ENCODE peak calls at places on chromosomes 7 and 10, in six cellular contexts. C, Y, V, Q, Z and D are unnamed samples.

GRCh38 chr10:103851261-103851660 is 4.1 kb downstream of the SH3PXD2A start:
- DNase-seq in Z (no peak), Q (no peak), V (no peak), C (no peak), Y (no peak), D (no peak)

GRCh38 chr10:109902992-109903947 is 20.0 kb downstream of the XPNPEP1 start:
- DNase-seq in C (peak; percentile 37), Q (no peak), Y (no peak), Z (peak; percentile 60), V (peak; percentile 60), D (peak; percentile 45)

GRCh38 chr10:129963831-129964501 is at the start of gene EBF3:
- DNase-seq in V (peak; percentile 63), Q (peak; percentile 92), Y (no peak), Z (peak; percentile 65), C (peak; percentile 75), D (no peak)

GRCh38 chr10:4981722-4982471 is 18.7 kb downstream of the AKR1C1 start:
- DNase-seq in Z (peak; percentile 69), V (peak; percentile 74), C (peak; percentile 12), Y (no peak), Q (no peak), D (peak; percentile 70)

GRCh38 chr10:44569193-44570091 is 184.5 kb upstream of the CXCL12 start:
- DNase-seq in V (peak; percentile 88), C (peak; percentile 96), Q (peak; percentile 83), Z (peak; percentile 88), Y (no peak), D (no peak)

GRCh38 chr7:51079494-51079893 is 237.1 kb downstream of the COBL start:
- DNase-seq in Q (no peak), C (no peak), V (no peak), Y (no peak), Z (no peak), D (peak; percentile 28)

GRCh38 chr7:153675141-153675540 is 377.1 kb upstream of the DPP6 start:
- DNase-seq in Z (no peak), Y (no peak), Q (no peak), V (no peak), C (no peak), D (no peak)

GRCh38 chr10:43258032-43258921 is 8.6 kb downstream of the RASGEF1A start:
- DNase-seq in Z (no peak), Q (no peak), C (no peak), V (no peak), Y (no peak), D (no peak)

GRCh38 chr10:103781329-103782061 is 73.9 kb downstream of the SH3PXD2A start:
- DNase-seq in Z (peak; percentile 99), Q (peak; percentile 30), V (peak; percentile 26), Y (peak; percentile 68), C (peak; percentile 99), D (peak; percentile 98)

GRCh38 chr7:64834989-64835388 is 40.8 kb downstream of the ZNF138 start:
- DNase-seq in Y (no peak), V (no peak), Z (no peak), Q (no peak), C (no peak), D (no peak)

GRCh38 chr7:146902728-146903127 is 786.1 kb downstream of the CNTNAP2 start:
- DNase-seq in Y (no peak), C (no peak), Z (no peak), Q (no peak), V (no peak), D (no peak)

GRCh38 chr7:16839646-16840045 is 34.8 kb upstream of the AGR2 start:
- DNase-seq in Z (no peak), Q (no peak), Y (no peak), V (peak; percentile 9), C (peak; percentile 67), D (no peak)

GRCh38 chr10:116694253-116694926 is 48.0 kb downstream of the HSPA12A start:
- DNase-seq in V (peak; percentile 9), Q (no peak), Y (no peak), Z (no peak), C (no peak), D (no peak)

GRCh38 chr10:70930251-70931000 is 42.1 kb upstream of the PCBD1 start:
- DNase-seq in C (no peak), V (no peak), Z (no peak), Q (no peak), Y (no peak), D (no peak)

GRCh38 chr7:119482209-119482608 is 790.8 kb upstream of the KCND2 start:
- DNase-seq in Y (peak; percentile 7), C (no peak), Z (peak; percentile 25), V (peak; percentile 7), Q (no peak), D (peak; percentile 23)

GRCh38 chr10:114867365-114867764 is 45.8 kb downstream of the FHIP2A start:
- DNase-seq in V (no peak), Y (no peak), Q (no peak), Z (no peak), C (no peak), D (no peak)

GRCh38 chr7:43242628-43243255 is 130.3 kb downstream of the HECW1 start:
- DNase-seq in Z (peak; percentile 17), C (no peak), Q (no peak), Y (no peak), V (peak; percentile 18), D (no peak)

GRCh38 chr10:33143160-33143728 is 185.2 kb upstream of the ITGB1 start:
- DNase-seq in Q (no peak), V (peak; percentile 86), C (peak; percentile 83), Z (peak; percentile 92), Y (peak; percentile 48), D (peak; percentile 91)

GRCh38 chr10:61452655-61453641 is at the start of gene TMEM26:
- DNase-seq in Q (peak; percentile 92), Y (peak; percentile 31), Z (peak; percentile 38), C (peak; percentile 30), V (peak; percentile 46), D (no peak)

DNA sequence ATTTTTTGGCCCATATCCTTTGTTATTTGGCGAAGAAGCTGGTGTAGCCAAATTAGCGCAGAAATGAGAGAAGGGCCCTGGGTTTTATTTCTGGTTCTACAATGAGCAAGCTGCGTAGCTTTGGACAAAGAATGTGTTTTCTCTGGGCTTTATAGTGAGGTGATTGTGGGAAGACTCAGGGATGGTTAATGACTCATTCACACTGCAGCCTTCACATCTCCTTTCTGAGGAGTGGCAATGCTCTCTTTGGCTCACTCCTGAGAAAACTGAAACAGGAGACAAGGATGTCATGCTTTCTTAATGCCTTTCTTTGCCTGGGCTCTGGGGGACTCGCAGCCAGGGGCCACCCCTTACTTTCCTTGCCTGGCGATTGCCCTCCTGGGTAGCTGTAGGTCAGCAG is 271.0 kb upstream of the PODXL start:
- DNase-seq in V (no peak), C (no peak), Y (no peak), Q (no peak), Z (no peak), D (no peak)
- H3K4me3 ChIP-seq in V (no peak overlapping the region), C (no peak overlapping the region), Y (no peak overlapping the region), Q (no peak overlapping the region), Z (no peak overlapping the region), D (no peak overlapping the region)

GRCh38 chr7:87325576-87326370 is 19.7 kb upstream of the CROT start:
- DNase-seq in V (no peak), Q (no peak), C (no peak), Z (no peak), Y (no peak), D (no peak)
- TF ChIP-seq CTCF in V (peak; percentile 28), Q (no peak), C (no peak), Z (no peak), Y (no peak), D (no peak)

GRCh38 chr7:151631968-151632749 is 112.5 kb upstream of the RHEB start:
- DNase-seq in V (peak; percentile 85), C (peak; percentile 80), Q (peak; percentile 95), Y (peak; percentile 49), Z (peak; percentile 61), D (peak; percentile 37)

GRCh38 chr7:151630349-151630748 is 110.7 kb upstream of the RHEB start:
- DNase-seq in Y (no peak), V (no peak), C (no peak), Z (no peak), Q (no peak), D (no peak)

GRCh38 chr7:151628846-151629604 is 109.3 kb upstream of the RHEB start:
- DNase-seq in C (no peak), Q (no peak), Y (no peak), V (no peak), Z (no peak), D (no peak)

GRCh38 chr7:151631149-151631967 is 111.7 kb upstream of the RHEB start:
- DNase-seq in C (no peak), Y (peak; percentile 32), Z (no peak), Q (no peak), V (peak; percentile 42), D (peak; percentile 50)

DNA sequence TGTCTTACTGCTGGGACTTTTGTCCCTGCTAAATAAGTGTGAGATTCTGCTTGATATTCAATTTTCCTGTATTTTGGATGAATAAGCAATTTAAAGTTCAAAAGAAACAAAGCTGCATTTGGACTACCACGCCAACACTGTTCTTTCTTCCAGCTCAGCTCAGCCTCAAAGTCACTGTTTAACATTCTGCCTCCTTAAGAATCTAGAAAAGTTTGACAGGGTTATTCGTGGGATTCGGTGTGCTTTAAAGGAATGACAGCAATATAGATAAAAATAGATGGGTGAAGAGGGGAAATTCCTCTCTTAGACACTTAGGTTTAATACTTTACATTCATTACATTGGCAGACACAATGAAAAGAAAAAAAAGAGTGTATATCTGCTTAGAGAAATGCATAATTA is 110.2 kb upstream of the RHEB start:
- DNase-seq in Z (no peak), V (no peak), Q (no peak), C (no peak), Y (no peak), D (no peak)
- H3K4me3 ChIP-seq in Z (no peak overlapping the region), V (no peak overlapping the region), Q (no peak overlapping the region), C (no peak overlapping the region), Y (no peak overlapping the region), D (no peak overlapping the region)

GRCh38 chr7:90411510-90411909 is 8.2 kb downstream of the CLDN12 start:
- DNase-seq in Z (peak; percentile 76), V (no peak), Y (no peak), C (no peak), Q (no peak), D (peak; percentile 91)

GRCh38 chr7:90413185-90413528 is 9.9 kb downstream of the CLDN12 start:
- DNase-seq in Q (no peak), Z (no peak), Y (no peak), V (no peak), C (no peak), D (no peak)

GRCh38 chr7:90408142-90408541 is 4.9 kb downstream of the CLDN12 start:
- DNase-seq in Z (no peak), C (no peak), Q (no peak), Y (no peak), V (no peak), D (no peak)

GRCh38 chr7:90409667-90410066 is 6.4 kb downstream of the CLDN12 start:
- DNase-seq in Q (no peak), Z (peak; percentile 16), C (no peak), V (no peak), Y (no peak), D (no peak)

DNA sequence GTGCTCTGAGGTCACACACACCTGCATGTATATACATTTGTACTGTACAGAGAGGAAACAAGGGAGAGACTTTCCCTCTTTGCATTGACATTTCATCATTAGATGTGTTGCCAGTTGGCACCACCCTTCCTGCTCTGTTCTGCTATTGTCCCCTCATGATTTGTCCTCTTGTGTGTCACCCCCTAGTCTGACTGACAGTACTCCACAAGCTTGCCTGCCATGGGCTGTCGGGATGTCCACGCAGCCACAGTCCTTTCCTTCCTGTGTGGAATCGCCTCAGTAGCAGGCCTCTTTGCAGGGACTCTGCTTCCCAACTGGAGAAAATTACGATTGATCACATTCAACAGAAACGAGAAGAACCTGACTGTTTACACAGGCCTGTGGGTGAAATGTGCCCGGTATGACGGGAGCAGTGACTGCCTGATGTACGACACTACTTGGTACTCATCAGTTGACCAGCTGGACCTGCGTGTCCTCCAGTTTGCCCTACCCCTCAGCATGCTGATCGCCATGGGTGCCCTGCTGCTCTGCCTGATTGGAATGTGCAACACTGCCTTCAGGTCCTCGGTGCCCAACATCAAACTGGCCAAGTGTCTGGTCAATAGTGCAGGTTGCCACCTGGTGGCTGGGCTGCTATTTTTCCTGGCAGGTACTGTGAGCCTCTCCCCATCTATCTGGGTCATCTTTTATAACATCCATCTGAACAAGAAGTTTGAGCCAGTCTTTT is 9.4 kb downstream of the CLDN12 start:
- DNase-seq in Q (peak; percentile 57), C (peak; percentile 10), Y (no peak), V (peak; percentile 29), Z (peak; percentile 27), D (peak; percentile 15)
- TF ChIP-seq CTCF in Q (peak; percentile 32), C (peak; percentile 29), Y (peak; percentile 43), V (peak; percentile 53), Z (peak; percentile 16), D (peak; percentile 51)